ENCODE peak calls at places on chromosome 6, in four cellular contexts. Y, T, R and A are unnamed samples.

GRCh38 chr6:95084867-95085266 is 492.5 kb upstream of the MANEA start:
- DNase-seq in Y (no peak), T (no peak), R (no peak), A (no peak)

GRCh38 chr6:100176321-100176950 is 182.4 kb upstream of the MCHR2 start:
- DNase-seq in Y (peak), T (peak), R (peak), A (no peak)

GRCh38 chr6:169366177-169366901 is 112.7 kb upstream of the THBS2 start:
- DNase-seq in Y (no peak), T (no peak), R (no peak), A (no peak)

GRCh38 chr6:37396571-37397185 is 36.3 kb upstream of the CMTR1 start:
- DNase-seq in Y (peak), T (no peak), R (peak), A (no peak)

GRCh38 chr6:83637953-83638352 is 70.9 kb downstream of the SNAP91 start:
- DNase-seq in Y (no peak), T (no peak), R (no peak), A (no peak)

GRCh38 chr6:83958250-83958685 is 75.3 kb upstream of the MRAP2 start:
- DNase-seq in Y (peak), T (no peak), R (peak), A (no peak)

GRCh38 chr6:56642366-56643261 is at the start of gene DST:
- DNase-seq in Y (peak), T (no peak), R (peak), A (peak)

GRCh38 chr6:155483858-155484257 is 28.2 kb upstream of the NOX3 start:
- DNase-seq in Y (peak), T (no peak), R (peak), A (no peak)

GRCh38 chr6:147774856-147775255 is 266.4 kb downstream of the SAMD5 start:
- DNase-seq in Y (peak), T (no peak), R (no peak), A (no peak)

GRCh38 chr6:90136850-90137249 is 159.8 kb downstream of the BACH2 start:
- DNase-seq in Y (no peak), T (no peak), R (no peak), A (no peak)

GRCh38 chr6:22236626-22237414 is 60.0 kb downstream of the PRL start:
- DNase-seq in Y (peak), T (no peak), R (peak), A (no peak)

GRCh38 chr6:170160031-170160627 is 130.7 kb downstream of the DLL1 start:
- DNase-seq in Y (no peak), T (no peak), R (no peak), A (no peak)

GRCh38 chr6:108564178-108564577 is 3.5 kb downstream of the FOXO3 start:
- DNase-seq in Y (peak), T (no peak), R (peak), A (no peak)

GRCh38 chr6:94510877-94511276 is 1066.5 kb upstream of the MANEA start:
- DNase-seq in Y (no peak), T (no peak), R (no peak), A (no peak)

GRCh38 chr6:36221674-36222073 is 25.1 kb downstream of the BRPF3 start:
- DNase-seq in Y (no peak), T (no peak), R (no peak), A (no peak)

GRCh38 chr6:145155411-145155810 is 579.9 kb downstream of the EPM2A start:
- DNase-seq in Y (no peak), T (no peak), R (no peak), A (no peak)

DNA sequence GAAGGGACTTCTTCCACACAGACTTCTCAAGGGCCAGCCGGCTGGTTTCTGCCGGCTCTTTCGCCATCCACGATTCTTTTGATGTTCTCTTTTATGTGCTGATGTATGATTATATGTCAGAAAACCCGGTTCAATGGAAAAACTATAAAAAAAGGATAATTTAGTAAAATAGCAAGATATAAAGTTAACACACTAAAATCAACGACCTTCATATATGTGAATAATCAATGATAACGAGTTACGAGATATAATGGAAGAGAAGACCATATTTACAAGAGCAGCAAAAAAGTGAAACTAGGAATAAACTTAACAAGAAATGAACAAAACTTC is 540 bp upstream of the ZSCAN12 start:
- DNase-seq in Y (no peak), T (no peak), R (no peak), A (no peak)
- H3K4me3 ChIP-seq in Y (peak), T (peak), R (peak), A (peak)

DNA sequence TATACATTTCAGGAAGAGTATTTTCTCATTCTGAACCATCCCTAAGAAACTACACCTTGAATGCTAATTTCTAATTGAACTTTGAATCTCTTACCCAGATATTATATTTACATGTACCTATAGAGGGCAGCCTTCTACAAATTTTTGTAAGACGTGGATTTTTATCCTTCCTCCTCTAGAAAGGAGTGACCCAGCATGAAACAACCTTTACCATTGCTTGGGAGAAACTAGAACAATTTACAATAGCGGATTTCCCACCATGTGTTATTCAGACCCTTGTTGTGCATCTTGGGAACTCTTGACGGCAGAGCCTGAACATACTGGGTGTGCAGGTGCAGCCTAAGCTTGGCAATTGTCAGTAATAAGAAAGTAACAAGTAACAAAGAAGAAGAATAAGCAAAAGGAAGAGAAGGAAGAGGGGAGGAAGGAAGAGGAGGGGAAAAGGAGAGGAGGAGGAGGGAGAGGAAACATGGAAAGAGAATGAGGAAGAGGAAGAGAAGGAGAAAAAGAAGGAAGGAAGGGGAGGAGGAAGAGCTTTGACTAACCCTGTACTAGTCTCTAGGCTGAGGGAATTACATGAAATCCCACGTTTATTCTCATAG is 10.8 kb upstream of the TAAR1 start:
- DNase-seq in Y (peak), T (no peak), R (peak), A (no peak)
- H3K4me3 ChIP-seq in Y (no peak), T (no peak), R (no peak), A (no peak)

GRCh38 chr6:110812719-110813118 is 2.5 kb downstream of the CDK19 start:
- DNase-seq in Y (no peak), T (no peak), R (no peak), A (no peak)

GRCh38 chr6:110814488-110815259 is 595 bp downstream of the CDK19 start:
- DNase-seq in Y (peak), T (peak), R (peak), A (no peak)

GRCh38 chr6:110813813-110814487 is 1.3 kb downstream of the CDK19 start:
- DNase-seq in Y (no peak), T (no peak), R (peak), A (peak)

GRCh38 chr6:110815260-110816109 is at the start of gene CDK19:
- DNase-seq in Y (peak), T (peak), R (peak), A (peak)

DNA sequence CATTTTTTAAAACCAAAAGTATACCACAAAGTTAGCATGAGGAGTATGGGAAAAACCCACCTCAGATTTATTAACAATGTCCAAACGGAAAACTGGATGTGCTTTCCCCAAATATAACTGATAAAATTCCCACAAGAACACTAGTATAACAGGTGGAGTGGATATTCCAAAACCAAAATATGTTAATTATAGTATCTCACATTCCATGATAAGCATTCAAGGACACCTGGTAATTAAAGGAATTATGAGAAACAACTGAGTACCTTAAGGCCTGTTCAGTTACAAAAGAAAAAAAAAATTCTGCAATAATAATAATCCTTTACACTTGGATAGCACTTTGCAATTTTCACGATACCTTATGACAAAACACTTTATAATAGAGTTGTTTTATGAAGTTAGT is 1.9 kb downstream of the CDK19 start:
- DNase-seq in Y (no peak), T (no peak), R (no peak), A (no peak)
- H3K4me3 ChIP-seq in Y (peak), T (peak), R (no peak), A (no peak)

DNA sequence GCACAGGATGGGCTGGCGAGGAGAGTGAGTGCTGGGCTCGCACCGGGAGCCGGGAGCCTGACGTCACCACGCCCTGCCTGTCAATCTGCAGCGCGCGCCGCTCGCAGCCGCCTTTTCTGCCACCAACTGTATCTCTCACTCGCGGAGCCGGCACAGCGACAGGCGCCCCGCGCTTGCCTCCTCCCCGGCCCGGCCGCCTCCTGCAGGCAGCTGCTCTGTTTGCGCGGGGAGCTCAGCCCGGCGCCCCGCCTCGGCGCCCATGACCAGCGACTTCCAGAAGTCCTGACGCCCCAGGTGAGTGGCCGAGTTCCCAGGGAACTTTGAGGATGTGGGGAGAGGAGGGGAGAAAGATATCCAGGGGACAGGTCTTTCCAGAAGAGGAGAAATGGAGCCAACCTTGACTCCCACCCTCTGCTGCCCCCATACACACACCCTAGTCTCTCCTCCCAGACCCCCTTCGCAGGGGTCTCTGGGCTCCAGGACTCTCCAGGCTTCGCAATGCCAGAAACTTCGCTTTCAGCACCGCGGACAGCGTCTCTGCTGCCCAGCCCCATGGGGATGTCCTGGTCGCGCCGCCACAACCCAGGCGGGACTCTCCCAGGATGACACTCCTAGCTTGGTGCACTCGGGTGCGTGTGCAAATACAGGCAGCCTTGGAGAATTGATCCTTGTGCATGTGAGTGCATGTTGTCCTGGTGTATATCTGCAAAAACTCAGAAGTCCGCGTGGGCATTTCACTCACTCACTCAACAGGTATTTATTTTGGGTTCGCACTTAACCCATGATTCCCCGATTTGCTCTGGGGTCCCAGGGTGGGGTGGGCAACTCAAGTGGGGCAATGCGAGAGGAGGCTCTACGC is at the start of gene GPR6:
- DNase-seq in Y (peak), T (peak), R (peak), A (peak)
- H3K4me3 ChIP-seq in Y (peak), T (no peak), R (no peak), A (no peak)

GRCh38 chr6:150753404-150754184 is 111.9 kb upstream of the MTHFD1L start:
- DNase-seq in Y (no peak), T (no peak), R (no peak), A (no peak)
- H3K4me3 ChIP-seq in Y (no peak), T (no peak), R (no peak), A (no peak)

GRCh38 chr6:6711832-6712231 is 123.3 kb downstream of the LY86 start:
- DNase-seq in Y (no peak), T (peak), R (no peak), A (no peak)
- H3K4me3 ChIP-seq in Y (no peak), T (peak), R (no peak), A (no peak)

GRCh38 chr6:43060755-43061633 is 1.6 kb downstream of the KLC4 start:
- DNase-seq in Y (no peak), T (no peak), R (no peak), A (no peak)

GRCh38 chr6:43060034-43060754 is 763 bp downstream of the KLC4 start:
- DNase-seq in Y (peak), T (no peak), R (peak), A (peak)

GRCh38 chr6:43062818-43063217 is 3.4 kb downstream of the KLC4 start:
- DNase-seq in Y (no peak), T (no peak), R (no peak), A (no peak)

GRCh38 chr6:43059168-43060033 is at the start of the genes KLC4 and MRPL2:
- DNase-seq in Y (peak), T (peak), R (peak), A (peak)

GRCh38 chr6:43061861-43062260 is 2.4 kb downstream of the KLC4 start:
- DNase-seq in Y (no peak), T (no peak), R (no peak), A (no peak)
- H3K4me3 ChIP-seq in Y (no peak), T (no peak), R (no peak), A (no peak)

GRCh38 chr6:158786645-158787304 is 32.4 kb downstream of the EZR start:
- DNase-seq in Y (no peak), T (no peak), R (peak), A (no peak)

GRCh38 chr6:158793432-158793831 is 25.7 kb downstream of the EZR start:
- DNase-seq in Y (peak), T (no peak), R (no peak), A (no peak)

GRCh38 chr6:158787395-158787794 is 31.8 kb downstream of the EZR start:
- DNase-seq in Y (no peak), T (no peak), R (no peak), A (no peak)

GRCh38 chr6:158785036-158785435 is 34.1 kb downstream of the EZR start:
- DNase-seq in Y (no peak), T (no peak), R (no peak), A (no peak)

DNA sequence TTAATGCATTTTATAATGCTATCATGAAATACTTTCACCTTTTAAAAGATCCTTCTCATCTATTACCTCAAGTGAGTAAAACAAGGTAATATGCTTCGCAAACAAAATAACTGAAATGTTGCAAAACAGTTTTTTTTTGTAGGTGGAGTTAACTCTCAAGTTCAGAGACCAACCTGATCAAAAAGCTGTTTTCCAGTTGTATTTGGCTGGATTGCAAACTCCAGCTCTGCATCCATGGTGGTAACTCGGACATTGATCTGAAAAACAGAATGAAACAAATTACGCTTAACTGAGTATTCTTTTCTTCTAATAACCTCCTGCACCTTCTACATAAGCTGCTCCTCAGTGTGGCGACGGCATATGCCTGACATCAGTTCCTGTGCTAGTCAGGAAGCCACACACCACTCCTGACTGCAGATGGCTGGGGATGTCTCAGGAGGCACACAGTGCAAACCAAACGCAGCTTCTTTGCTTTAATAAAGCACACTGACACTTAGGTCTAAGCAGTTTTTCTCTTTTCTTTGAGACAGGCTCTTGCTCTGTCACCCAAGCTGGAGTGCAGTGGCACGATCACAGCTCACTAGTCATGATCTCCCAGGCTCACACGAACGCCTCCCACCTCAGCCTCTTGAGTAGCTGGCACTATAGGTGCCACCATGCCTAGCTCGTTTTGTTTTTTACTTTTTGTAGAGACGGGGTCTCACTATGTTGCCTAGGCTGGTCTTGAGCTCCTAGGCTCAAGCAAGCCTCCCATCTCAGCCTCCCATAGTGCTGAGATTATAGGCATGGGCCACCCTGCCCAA is 29.9 kb downstream of the EZR start:
- DNase-seq in Y (no peak), T (peak), R (no peak), A (no peak)
- H3K4me3 ChIP-seq in Y (no peak), T (no peak), R (no peak), A (no peak)